ENCODE peak calls at places on chromosomes 2 and 18, in five cellular contexts. B is GM12878, F is K562, Q is upper lobe of left lung, S is HepG2. U is an unnamed sample.

GRCh38 chr2:62725712-62726055 is 20.2 kb downstream of the EHBP1 start:
- ATAC-seq in Q (peak; percentile 22), S (peak; percentile 52), B (peak; percentile 18), F (peak; percentile 33), U (no peak)

GRCh38 chr2:71560286-71561011 is 107.1 kb downstream of the DYSF start:
- ATAC-seq in B (no peak), Q (no peak), F (no peak), S (no peak), U (no peak)

GRCh38 chr2:210476194-210477128 is at the start of gene LANCL1:
- ATAC-seq in B (peak; percentile 100), Q (peak; percentile 98), F (peak; percentile 99), S (peak; percentile 100), U (peak; percentile 99)

GRCh38 chr2:79833235-79833878 is 320.5 kb downstream of the CTNNA2 start:
- ATAC-seq in F (no peak), Q (no peak), S (no peak), B (no peak), U (no peak)

GRCh38 chr2:9618410-9618809 is 12.4 kb downstream of the YWHAQ start:
- ATAC-seq in B (peak; percentile 91), S (no peak), Q (no peak), F (no peak), U (no peak)

GRCh38 chr2:65358690-65359400 is 73.6 kb downstream of the SPRED2 start:
- ATAC-seq in F (peak; percentile 60), Q (no peak), S (no peak), B (no peak), U (no peak)

GRCh38 chr18:23990474-23991410 is 23.8 kb upstream of the TTC39C start:
- ATAC-seq in S (no peak), B (no peak), Q (no peak), F (no peak), U (no peak)

GRCh38 chr2:241049739-241050623 is 51.6 kb downstream of the SNED1 start:
- ATAC-seq in B (no peak), Q (peak; percentile 31), F (peak; percentile 88), S (no peak), U (no peak)

GRCh38 chr2:74887961-74888670 is 54.2 kb downstream of the HK2 start:
- ATAC-seq in S (no peak), F (no peak), B (no peak), Q (no peak), U (no peak)

GRCh38 chr2:138307099-138307498 is 194.5 kb upstream of the SPOPL start:
- ATAC-seq in B (no peak), Q (no peak), F (no peak), S (peak; percentile 63), U (no peak)

GRCh38 chr2:163155279-163155883 is 316.8 kb upstream of the KCNH7 start:
- ATAC-seq in F (peak; percentile 38), B (peak; percentile 84), Q (no peak), S (peak; percentile 90), U (no peak)

GRCh38 chr2:195612515-195613495 is 44.2 kb upstream of the SLC39A10 start:
- ATAC-seq in Q (peak; percentile 91), B (no peak), F (no peak), S (peak; percentile 95), U (no peak)

GRCh38 chr2:6921321-6921922 is 4.2 kb downstream of the RNF144A start:
- ATAC-seq in Q (no peak), B (no peak), S (peak; percentile 81), F (no peak), U (no peak)

GRCh38 chr2:218186876-218187649 is 20.3 kb upstream of the CXCR1 start:
- ATAC-seq in S (peak; percentile 33), F (peak; percentile 21), B (peak; percentile 18), Q (no peak), U (peak; percentile 66)

GRCh38 chr2:141557329-141558098 is 573.3 kb downstream of the LRP1B start:
- ATAC-seq in B (no peak), S (no peak), F (no peak), Q (no peak), U (no peak)

GRCh38 chr2:176177580-176178270 is 10.7 kb upstream of the HOXD1 start:
- ATAC-seq in S (no peak), Q (no peak), B (no peak), F (no peak), U (no peak)

GRCh38 chr2:171226471-171226870 is 65.8 kb upstream of the TLK1 start:
- ATAC-seq in S (no peak), Q (no peak), F (no peak), B (no peak), U (no peak)

GRCh38 chr2:171227066-171227782 is 66.5 kb upstream of the TLK1 start:
- ATAC-seq in S (no peak), F (peak; percentile 78), B (no peak), Q (no peak), U (no peak)

GRCh38 chr2:171225989-171226388 is 65.3 kb upstream of the TLK1 start:
- ATAC-seq in F (no peak), B (peak; percentile 58), Q (no peak), S (no peak), U (no peak)

GRCh38 chr2:171228826-171229225 is 68.1 kb upstream of the TLK1 start:
- ATAC-seq in F (no peak), B (peak; percentile 80), S (no peak), Q (no peak), U (no peak)

DNA sequence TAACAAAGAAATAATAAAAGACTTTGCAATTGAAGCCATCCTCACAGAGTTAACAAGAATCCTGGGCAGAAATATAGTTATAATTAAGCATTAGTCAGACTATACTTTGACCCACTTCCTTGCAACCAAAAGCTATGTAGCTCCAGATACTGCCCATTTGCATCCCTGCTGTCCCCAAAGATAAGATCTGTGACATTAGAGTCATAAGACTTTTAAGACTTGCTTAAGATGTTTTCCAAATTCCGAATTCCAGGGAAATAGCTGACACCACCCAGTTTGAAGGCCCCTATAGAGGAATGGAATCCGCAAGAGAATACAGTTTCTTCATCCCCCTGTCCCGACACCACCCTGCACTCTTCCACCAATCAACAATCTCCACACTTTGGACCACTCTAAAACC is 69.5 kb upstream of the TLK1 start:
- ATAC-seq in F (no peak), B (no peak), Q (no peak), S (no peak), U (no peak)
- TF ChIP-seq EP300 in F (no peak), B (no peak), Q (no peak), S (no peak), U (no peak)

GRCh38 chr2:29519996-29520395 is 401.4 kb downstream of the ALK start:
- ATAC-seq in S (no peak), Q (no peak), F (no peak), B (no peak), U (no peak)
- TF ChIP-seq CTCF in S (no peak), Q (no peak), F (no peak), B (no peak), U (no peak)

GRCh38 chr2:239195318-239195871 is 205.4 kb downstream of the HDAC4 start:
- ATAC-seq in B (no peak), S (no peak), F (no peak), Q (no peak), U (no peak)
- TF ChIP-seq POLR2AphosphoS5 in B (no peak), S (no peak), F (no peak), Q (no peak), U (no peak)

GRCh38 chr2:25343187-25343825 is 1.6 kb upstream of the DNMT3A start:
- ATAC-seq in S (no peak), B (no peak), Q (no peak), F (no peak), U (no peak)

GRCh38 chr2:25340340-25340886 is 1.3 kb downstream of the DNMT3A start:
- ATAC-seq in B (no peak), S (no peak), Q (no peak), F (no peak), U (no peak)

GRCh38 chr2:25341031-25341727 is 546 bp downstream of the DNMT3A start:
- ATAC-seq in F (no peak), Q (no peak), B (no peak), S (no peak), U (no peak)

GRCh38 chr2:25341753-25342371 is at the start of gene DNMT3A:
- ATAC-seq in S (no peak), F (peak; percentile 65), Q (no peak), B (peak; percentile 15), U (peak; percentile 66)

GRCh38 chr2:25342372-25343186 is 854 bp upstream of the DNMT3A start:
- ATAC-seq in Q (peak; percentile 92), F (peak; percentile 95), S (peak; percentile 91), B (peak; percentile 94), U (peak; percentile 89)
- TF ChIP-seq EP300 in Q (no peak), F (no peak), S (no peak), B (no peak), U (no peak)

DNA sequence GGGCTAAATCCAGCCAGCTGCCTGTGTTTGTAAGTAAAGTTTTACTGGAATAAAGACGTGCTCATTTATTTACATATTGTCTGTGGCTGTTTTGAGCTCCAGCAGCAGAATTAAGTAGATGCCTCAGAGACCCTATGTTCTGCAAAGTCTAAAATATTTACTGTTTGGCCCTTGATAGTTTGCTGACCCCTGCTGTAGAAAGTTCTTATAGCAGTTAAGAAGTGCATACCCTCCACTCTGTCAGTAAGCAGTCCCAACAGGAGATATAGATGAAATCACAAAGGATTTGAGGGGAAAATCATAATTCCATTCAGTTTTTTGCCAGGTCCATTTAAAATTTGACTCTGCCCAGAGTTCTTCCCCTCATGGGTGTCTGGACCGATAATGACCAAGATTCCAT is 50.1 kb upstream of the ITM2C start:
- ATAC-seq in B (peak; percentile 77), F (peak; percentile 73), Q (no peak), S (peak; percentile 89), U (no peak)
- TF ChIP-seq CTCF in B (peak; percentile 45), F (peak; percentile 48), Q (no peak), S (peak; percentile 45), U (no peak)

DNA sequence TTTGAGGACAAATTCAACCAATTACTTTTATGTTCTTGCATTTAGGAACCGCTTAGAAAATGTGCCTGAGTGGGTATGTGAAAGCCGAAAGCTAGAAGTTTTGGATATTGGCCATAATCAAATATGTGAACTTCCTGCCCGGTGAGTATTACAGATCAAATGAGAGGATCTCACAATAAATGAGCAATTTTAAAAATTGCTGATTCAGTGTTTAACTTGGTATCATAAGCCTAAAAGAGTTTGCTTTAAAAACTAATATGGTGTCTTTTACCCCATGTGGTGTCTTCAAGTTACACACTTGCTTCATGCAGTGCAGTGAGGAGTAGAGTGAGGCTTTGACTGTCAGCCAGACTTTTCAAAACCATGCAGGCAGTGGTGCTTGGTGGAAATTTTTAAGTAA is 199.5 kb downstream of the PHLPP1 start:
- ATAC-seq in S (no peak), B (no peak), F (no peak), Q (no peak), U (no peak)
- TF ChIP-seq POLR2AphosphoS5 in S (no peak), B (no peak), F (no peak), Q (no peak), U (no peak)

GRCh38 chr2:237733677-237734300 is 64.8 kb upstream of the RBM44 start:
- ATAC-seq in Q (peak; percentile 47), F (no peak), B (no peak), S (peak; percentile 95), U (peak; percentile 16)
- TF ChIP-seq EP300 in Q (peak; percentile 52), F (no peak), B (no peak), S (no peak), U (no peak)

GRCh38 chr2:39851251-39851650 is 72.2 kb upstream of the THUMPD2 start:
- ATAC-seq in Q (no peak), F (no peak), B (no peak), S (no peak), U (no peak)
- TF ChIP-seq CTCF in Q (no peak), F (no peak), B (no peak), S (no peak), U (no peak)

U was measured in gastroesophageal sphincter.